ENCODE peak calls at places on chromosomes 3 and 15, in four cellular contexts. One of them, this sample, is unnamed. For H3K36me3, the result is how much of the 10 kb centered on the place peaks cover.

GRCh38 chr15:85402195-85402921 is 22.0 kb downstream of the AKAP13 start:
- DNase-seq in GM23248: peak
- DNase-seq in upper lobe of right lung: no peak
- DNase-seq in CD8-positive, alpha-beta memory T cell: no peak
- DNase-seq in this sample: no peak

GRCh38 chr3:170962426-170962825 is 54.0 kb upstream of the EIF5A2 start:
- DNase-seq in upper lobe of right lung: no peak
- DNase-seq in GM23248: peak
- DNase-seq in CD8-positive, alpha-beta memory T cell: no peak
- DNase-seq in this sample: no peak

GRCh38 chr15:96361309-96362000 is 31.0 kb downstream of the NR2F2 start:
- DNase-seq in upper lobe of right lung: no peak
- DNase-seq in CD8-positive, alpha-beta memory T cell: no peak
- DNase-seq in GM23248: no peak
- DNase-seq in this sample: no peak

GRCh38 chr3:38084969-38085942 is 46.2 kb downstream of the DLEC1 start:
- DNase-seq in upper lobe of right lung: no peak
- DNase-seq in GM23248: peak
- DNase-seq in CD8-positive, alpha-beta memory T cell: no peak
- DNase-seq in this sample: no peak

GRCh38 chr3:160472344-160472743 is 22.8 kb upstream of the TRIM59 start:
- DNase-seq in upper lobe of right lung: no peak
- DNase-seq in CD8-positive, alpha-beta memory T cell: no peak
- DNase-seq in GM23248: no peak
- DNase-seq in this sample: no peak

GRCh38 chr3:130820976-130821375 is 72.9 kb upstream of the ATP2C1 start:
- DNase-seq in upper lobe of right lung: no peak
- DNase-seq in CD8-positive, alpha-beta memory T cell: no peak
- DNase-seq in GM23248: peak
- DNase-seq in this sample: no peak

GRCh38 chr3:99659032-99659431 is 20.6 kb downstream of the COL8A1 start:
- DNase-seq in upper lobe of right lung: peak
- DNase-seq in GM23248: peak
- DNase-seq in CD8-positive, alpha-beta memory T cell: no peak
- DNase-seq in this sample: no peak

GRCh38 chr3:71859128-71859519 is 74.2 kb upstream of the PROK2 start:
- DNase-seq in GM23248: peak
- DNase-seq in upper lobe of right lung: no peak
- DNase-seq in CD8-positive, alpha-beta memory T cell: peak
- DNase-seq in this sample: peak

GRCh38 chr3:5347486-5347885 is 160.0 kb downstream of the EDEM1 start:
- DNase-seq in GM23248: no peak
- DNase-seq in upper lobe of right lung: no peak
- DNase-seq in CD8-positive, alpha-beta memory T cell: no peak
- DNase-seq in this sample: no peak

GRCh38 chr15:60576515-60576914 is 97.6 kb upstream of the ICE2 start:
- DNase-seq in upper lobe of right lung: no peak
- DNase-seq in GM23248: no peak
- DNase-seq in CD8-positive, alpha-beta memory T cell: no peak
- DNase-seq in this sample: no peak

GRCh38 chr15:50883903-50884302 is 24.6 kb upstream of the AP4E1 start:
- DNase-seq in CD8-positive, alpha-beta memory T cell: no peak
- DNase-seq in upper lobe of right lung: no peak
- DNase-seq in GM23248: peak
- DNase-seq in this sample: no peak

GRCh38 chr3:32583708-32584107 is 13.1 kb upstream of the DYNC1LI1 start:
- DNase-seq in CD8-positive, alpha-beta memory T cell: no peak
- DNase-seq in GM23248: peak
- DNase-seq in upper lobe of right lung: no peak
- DNase-seq in this sample: no peak

GRCh38 chr3:71045212-71045916 is 538.2 kb downstream of the FOXP1 start:
- DNase-seq in upper lobe of right lung: no peak
- DNase-seq in GM23248: no peak
- DNase-seq in CD8-positive, alpha-beta memory T cell: no peak
- DNase-seq in this sample: no peak

GRCh38 chr3:64530434-64531049 is 157.3 kb downstream of the ADAMTS9 start:
- DNase-seq in GM23248: peak
- DNase-seq in CD8-positive, alpha-beta memory T cell: no peak
- DNase-seq in upper lobe of right lung: no peak
- DNase-seq in this sample: no peak

GRCh38 chr3:132399054-132399929 is 18.0 kb upstream of the DNAJC13 start:
- DNase-seq in CD8-positive, alpha-beta memory T cell: no peak
- DNase-seq in GM23248: peak
- DNase-seq in upper lobe of right lung: no peak
- DNase-seq in this sample: no peak

GRCh38 chr3:55649554-55649953 is 162.4 kb upstream of the WNT5A start:
- DNase-seq in upper lobe of right lung: no peak
- DNase-seq in GM23248: no peak
- DNase-seq in CD8-positive, alpha-beta memory T cell: no peak
- DNase-seq in this sample: no peak

GRCh38 chr3:31029756-31030155 is 135.3 kb upstream of the GADL1 start:
- DNase-seq in upper lobe of right lung: no peak
- DNase-seq in CD8-positive, alpha-beta memory T cell: no peak
- DNase-seq in GM23248: no peak
- DNase-seq in this sample: no peak

GRCh38 chr3:169072494-169072893 is 591.0 kb downstream of the MECOM start:
- DNase-seq in upper lobe of right lung: no peak
- DNase-seq in CD8-positive, alpha-beta memory T cell: no peak
- DNase-seq in GM23248: peak
- DNase-seq in this sample: no peak

GRCh38 chr3:126834596-126835471 is 130.8 kb downstream of the CHCHD6 start:
- DNase-seq in upper lobe of right lung: no peak
- DNase-seq in CD8-positive, alpha-beta memory T cell: no peak
- DNase-seq in GM23248: no peak
- DNase-seq in this sample: no peak

GRCh38 chr15:77731945-77732344 is 99.2 kb upstream of the LINGO1 start:
- DNase-seq in upper lobe of right lung: no peak
- DNase-seq in GM23248: no peak
- DNase-seq in CD8-positive, alpha-beta memory T cell: no peak
- DNase-seq in this sample: no peak

GRCh38 chr15:89972085-89972484 is 29.0 kb upstream of the ZNF710 start:
- DNase-seq in GM23248: peak
- DNase-seq in upper lobe of right lung: no peak
- DNase-seq in CD8-positive, alpha-beta memory T cell: no peak
- DNase-seq in this sample: no peak

GRCh38 chr3:9754678-9755077 is 4.9 kb downstream of the OGG1 start:
- DNase-seq in CD8-positive, alpha-beta memory T cell: no peak
- DNase-seq in upper lobe of right lung: no peak
- DNase-seq in GM23248: no peak
- DNase-seq in this sample: no peak

GRCh38 chr3:95721938-95722337 is 1092.5 kb upstream of the EPHA6 start:
- DNase-seq in GM23248: no peak
- DNase-seq in upper lobe of right lung: no peak
- DNase-seq in CD8-positive, alpha-beta memory T cell: no peak
- DNase-seq in this sample: no peak

GRCh38 chr3:181362378-181362777 is 349.3 kb upstream of the SOX2 start:
- DNase-seq in upper lobe of right lung: no peak
- DNase-seq in CD8-positive, alpha-beta memory T cell: no peak
- DNase-seq in GM23248: no peak
- DNase-seq in this sample: no peak

GRCh38 chr15:37888356-37888755 is 46.1 kb upstream of the TMCO5A start:
- DNase-seq in upper lobe of right lung: no peak
- DNase-seq in GM23248: peak
- DNase-seq in CD8-positive, alpha-beta memory T cell: no peak
- DNase-seq in this sample: no peak

GRCh38 chr3:123716421-123716820 is 131.6 kb upstream of the HACD2 start:
- DNase-seq in CD8-positive, alpha-beta memory T cell: no peak
- DNase-seq in upper lobe of right lung: peak
- DNase-seq in GM23248: no peak
- DNase-seq in this sample: no peak

GRCh38 chr3:49750056-49750455 is 26.3 kb upstream of the GMPPB start:
- DNase-seq in GM23248: peak
- DNase-seq in CD8-positive, alpha-beta memory T cell: no peak
- DNase-seq in upper lobe of right lung: no peak
- DNase-seq in this sample: no peak

GRCh38 chr3:187430576-187430975 is 62.4 kb downstream of the RTP4 start:
- DNase-seq in upper lobe of right lung: no peak
- DNase-seq in GM23248: no peak
- DNase-seq in CD8-positive, alpha-beta memory T cell: no peak
- DNase-seq in this sample: no peak

GRCh38 chr15:45674646-45675045 is 39.8 kb downstream of the SQOR start:
- DNase-seq in CD8-positive, alpha-beta memory T cell: no peak
- DNase-seq in upper lobe of right lung: no peak
- DNase-seq in GM23248: no peak
- DNase-seq in this sample: no peak

GRCh38 chr15:50797926-50798325 is 32.4 kb upstream of the SPPL2A start:
- DNase-seq in GM23248: no peak
- DNase-seq in upper lobe of right lung: no peak
- DNase-seq in CD8-positive, alpha-beta memory T cell: no peak
- DNase-seq in this sample: no peak

GRCh38 chr15:90609254-90610185 is 79.8 kb downstream of the CRTC3 start:
- DNase-seq in GM23248: no peak
- DNase-seq in CD8-positive, alpha-beta memory T cell: no peak
- DNase-seq in upper lobe of right lung: no peak
- DNase-seq in this sample: no peak

GRCh38 chr15:63974036-63974435 is 72.2 kb downstream of the DAPK2 start:
- DNase-seq in CD8-positive, alpha-beta memory T cell: no peak
- DNase-seq in GM23248: peak
- DNase-seq in upper lobe of right lung: no peak
- DNase-seq in this sample: no peak

GRCh38 chr3:99373088-99373875 is 265.1 kb upstream of the COL8A1 start:
- DNase-seq in CD8-positive, alpha-beta memory T cell: no peak
- DNase-seq in GM23248: no peak
- DNase-seq in upper lobe of right lung: no peak
- DNase-seq in this sample: no peak

GRCh38 chr3:139129892-139130291 is 85.2 kb upstream of the PRR23C start:
- DNase-seq in GM23248: no peak
- DNase-seq in CD8-positive, alpha-beta memory T cell: no peak
- DNase-seq in upper lobe of right lung: no peak
- DNase-seq in this sample: no peak

GRCh38 chr15:44132057-44132456 is 63.0 kb downstream of the FRMD5 start:
- DNase-seq in CD8-positive, alpha-beta memory T cell: no peak
- DNase-seq in GM23248: no peak
- DNase-seq in upper lobe of right lung: no peak
- DNase-seq in this sample: no peak

GRCh38 chr15:44130778-44131177 is 64.3 kb downstream of the FRMD5 start:
- DNase-seq in CD8-positive, alpha-beta memory T cell: no peak
- DNase-seq in upper lobe of right lung: no peak
- DNase-seq in GM23248: peak
- DNase-seq in this sample: no peak

GRCh38 chr15:44125879-44126278 is 69.2 kb downstream of the FRMD5 start:
- DNase-seq in GM23248: no peak
- DNase-seq in CD8-positive, alpha-beta memory T cell: no peak
- DNase-seq in upper lobe of right lung: no peak
- DNase-seq in this sample: no peak

GRCh38 chr15:44128443-44128842 is 66.6 kb downstream of the FRMD5 start:
- DNase-seq in GM23248: no peak
- DNase-seq in upper lobe of right lung: no peak
- DNase-seq in CD8-positive, alpha-beta memory T cell: no peak
- DNase-seq in this sample: no peak

GRCh38 chr15:44129911-44130310 is 65.2 kb downstream of the FRMD5 start:
- DNase-seq in CD8-positive, alpha-beta memory T cell: no peak
- DNase-seq in GM23248: no peak
- DNase-seq in upper lobe of right lung: no peak
- DNase-seq in this sample: no peak
- H3K36me3 ChIP-seq in CD8-positive, alpha-beta memory T cell: under half
- H3K36me3 ChIP-seq in GM23248: under half
- H3K36me3 ChIP-seq in upper lobe of right lung: under half
- H3K36me3 ChIP-seq in this sample: under half

GRCh38 chr15:28128036-28128435 is 28.9 kb upstream of the OCA2 start:
- DNase-seq in upper lobe of right lung: peak
- DNase-seq in GM23248: no peak
- DNase-seq in CD8-positive, alpha-beta memory T cell: no peak
- DNase-seq in this sample: peak
- H3K36me3 ChIP-seq in upper lobe of right lung: half or more
- H3K36me3 ChIP-seq in GM23248: under half
- H3K36me3 ChIP-seq in CD8-positive, alpha-beta memory T cell: under half
- H3K36me3 ChIP-seq in this sample: under half

DNA sequence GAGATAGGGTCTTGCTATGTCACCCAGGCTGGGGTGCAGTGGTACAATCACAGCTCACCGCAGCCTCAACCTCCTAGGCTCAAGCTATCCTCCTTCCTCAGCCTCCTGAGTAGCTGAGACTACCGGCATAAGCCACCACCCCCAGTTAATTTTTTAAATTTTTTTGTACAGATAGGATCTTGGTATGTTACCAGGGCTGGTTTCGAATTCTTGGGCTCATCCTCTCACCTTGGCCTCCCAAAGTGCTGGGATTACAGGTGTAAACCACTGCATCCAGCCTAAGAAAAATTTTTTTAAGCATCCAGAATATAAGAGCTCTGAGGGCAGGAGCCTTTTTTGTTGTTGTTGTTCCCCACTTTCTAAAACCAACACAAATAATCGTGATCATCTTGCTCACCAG is 14.4 kb upstream of the MAP6D1 start:
- DNase-seq in upper lobe of right lung: no peak
- DNase-seq in GM23248: no peak
- DNase-seq in CD8-positive, alpha-beta memory T cell: no peak
- DNase-seq in this sample: no peak
- H3K36me3 ChIP-seq in upper lobe of right lung: half or more
- H3K36me3 ChIP-seq in GM23248: under half
- H3K36me3 ChIP-seq in CD8-positive, alpha-beta memory T cell: under half
- H3K36me3 ChIP-seq in this sample: under half

GRCh38 chr15:98959640-98960007 is 48.0 kb downstream of the PGPEP1L start:
- DNase-seq in upper lobe of right lung: no peak
- DNase-seq in CD8-positive, alpha-beta memory T cell: no peak
- DNase-seq in GM23248: no peak
- DNase-seq in this sample: no peak
- H3K36me3 ChIP-seq in upper lobe of right lung: under half
- H3K36me3 ChIP-seq in CD8-positive, alpha-beta memory T cell: under half
- H3K36me3 ChIP-seq in GM23248: half or more
- H3K36me3 ChIP-seq in this sample: under half

GRCh38 chr15:92922405-92923002 is 22.4 kb downstream of the CHD2 start:
- DNase-seq in upper lobe of right lung: no peak
- DNase-seq in CD8-positive, alpha-beta memory T cell: no peak
- DNase-seq in GM23248: no peak
- DNase-seq in this sample: no peak
- H3K36me3 ChIP-seq in upper lobe of right lung: under half
- H3K36me3 ChIP-seq in CD8-positive, alpha-beta memory T cell: under half
- H3K36me3 ChIP-seq in GM23248: under half
- H3K36me3 ChIP-seq in this sample: under half

GRCh38 chr3:14453368-14453710 is 50.9 kb downstream of the SLC6A6 start:
- DNase-seq in GM23248: no peak
- DNase-seq in upper lobe of right lung: no peak
- DNase-seq in CD8-positive, alpha-beta memory T cell: no peak
- DNase-seq in this sample: no peak

GRCh38 chr3:14455571-14456317 is 53.3 kb downstream of the SLC6A6 start:
- DNase-seq in GM23248: no peak
- DNase-seq in CD8-positive, alpha-beta memory T cell: no peak
- DNase-seq in upper lobe of right lung: no peak
- DNase-seq in this sample: peak

GRCh38 chr3:14454644-14455310 is 52.4 kb downstream of the SLC6A6 start:
- DNase-seq in upper lobe of right lung: no peak
- DNase-seq in CD8-positive, alpha-beta memory T cell: no peak
- DNase-seq in GM23248: no peak
- DNase-seq in this sample: no peak

GRCh38 chr3:14452676-14453367 is 50.4 kb downstream of the SLC6A6 start:
- DNase-seq in GM23248: peak
- DNase-seq in CD8-positive, alpha-beta memory T cell: no peak
- DNase-seq in upper lobe of right lung: no peak
- DNase-seq in this sample: peak

GRCh38 chr3:14453841-14454630 is 51.6 kb downstream of the SLC6A6 start:
- DNase-seq in upper lobe of right lung: peak
- DNase-seq in GM23248: no peak
- DNase-seq in CD8-positive, alpha-beta memory T cell: no peak
- DNase-seq in this sample: no peak
- H3K36me3 ChIP-seq in upper lobe of right lung: half or more
- H3K36me3 ChIP-seq in GM23248: under half
- H3K36me3 ChIP-seq in CD8-positive, alpha-beta memory T cell: under half
- H3K36me3 ChIP-seq in this sample: under half